ENCODE peak calls at places on chromosomes 13 and 19, in six cellular contexts. B, P, Q, D, U and J are unnamed samples.

GRCh38 chr13:21717817-21718216 is 46.9 kb downstream of the FGF9 start:
- DNase-seq in D (no peak), P (no peak), B (no peak), U (no peak), Q (no peak), J (no peak)

GRCh38 chr19:46919324-46919723 is 58.5 kb downstream of the ARHGAP35 start:
- DNase-seq in Q (no peak), U (no peak), P (no peak), D (no peak), B (no peak), J (no peak)

GRCh38 chr13:46345866-46346265 is 41.2 kb downstream of the RUBCNL start:
- DNase-seq in D (no peak), U (no peak), B (no peak), P (no peak), Q (no peak), J (no peak)

GRCh38 chr13:23514076-23514475 is 56.1 kb upstream of the TNFRSF19 start:
- DNase-seq in U (no peak), P (no peak), Q (no peak), D (no peak), B (no peak), J (no peak)

GRCh38 chr13:95553271-95553588 is 710 bp downstream of the CLDN10 start:
- DNase-seq in B (no peak), P (no peak), U (no peak), D (no peak), Q (no peak), J (no peak)

GRCh38 chr19:56633021-56633420 is 9.9 kb upstream of the SMIM17 start:
- DNase-seq in U (no peak), Q (no peak), P (no peak), D (no peak), B (no peak), J (no peak)

GRCh38 chr13:112767506-112768471 is 78.0 kb downstream of the ATP11A start:
- DNase-seq in B (no peak), U (no peak), D (peak), Q (no peak), P (peak), J (no peak)

GRCh38 chr13:99390601-99391000 is 83.4 kb upstream of the GPR183 start:
- DNase-seq in U (no peak), P (peak), Q (no peak), B (no peak), D (no peak), J (no peak)

GRCh38 chr19:18735752-18736151 is 52.3 kb downstream of the CRTC1 start:
- DNase-seq in B (no peak), D (no peak), P (no peak), U (no peak), Q (no peak), J (no peak)

GRCh38 chr13:34833562-34834182 is 108.4 kb upstream of the NBEA start:
- DNase-seq in P (no peak), Q (no peak), D (no peak), B (no peak), U (no peak), J (no peak)

GRCh38 chr13:43058836-43059235 is 35.5 kb downstream of the DNAJC15 start:
- DNase-seq in P (no peak), U (no peak), Q (no peak), B (no peak), D (no peak), J (no peak)

GRCh38 chr19:8208119-8208709 is 956 bp upstream of the CERS4 start:
- DNase-seq in D (no peak), B (no peak), U (no peak), Q (no peak), P (no peak), J (no peak)

GRCh38 chr13:40243047-40243446 is 423.4 kb downstream of the FOXO1 start:
- DNase-seq in P (no peak), Q (no peak), B (no peak), D (no peak), U (no peak), J (no peak)

GRCh38 chr13:112346173-112346898 is 29.8 kb upstream of the SPACA7 start:
- DNase-seq in B (no peak), D (no peak), Q (peak), P (no peak), U (no peak), J (no peak)

GRCh38 chr19:3233831-3234230 is 9.4 kb downstream of the CELF5 start:
- DNase-seq in P (no peak), Q (no peak), B (no peak), U (no peak), D (no peak), J (no peak)
- H3K4me3 ChIP-seq in P (no peak), Q (no peak), B (no peak), U (no peak), D (no peak), J (no peak)

DNA sequence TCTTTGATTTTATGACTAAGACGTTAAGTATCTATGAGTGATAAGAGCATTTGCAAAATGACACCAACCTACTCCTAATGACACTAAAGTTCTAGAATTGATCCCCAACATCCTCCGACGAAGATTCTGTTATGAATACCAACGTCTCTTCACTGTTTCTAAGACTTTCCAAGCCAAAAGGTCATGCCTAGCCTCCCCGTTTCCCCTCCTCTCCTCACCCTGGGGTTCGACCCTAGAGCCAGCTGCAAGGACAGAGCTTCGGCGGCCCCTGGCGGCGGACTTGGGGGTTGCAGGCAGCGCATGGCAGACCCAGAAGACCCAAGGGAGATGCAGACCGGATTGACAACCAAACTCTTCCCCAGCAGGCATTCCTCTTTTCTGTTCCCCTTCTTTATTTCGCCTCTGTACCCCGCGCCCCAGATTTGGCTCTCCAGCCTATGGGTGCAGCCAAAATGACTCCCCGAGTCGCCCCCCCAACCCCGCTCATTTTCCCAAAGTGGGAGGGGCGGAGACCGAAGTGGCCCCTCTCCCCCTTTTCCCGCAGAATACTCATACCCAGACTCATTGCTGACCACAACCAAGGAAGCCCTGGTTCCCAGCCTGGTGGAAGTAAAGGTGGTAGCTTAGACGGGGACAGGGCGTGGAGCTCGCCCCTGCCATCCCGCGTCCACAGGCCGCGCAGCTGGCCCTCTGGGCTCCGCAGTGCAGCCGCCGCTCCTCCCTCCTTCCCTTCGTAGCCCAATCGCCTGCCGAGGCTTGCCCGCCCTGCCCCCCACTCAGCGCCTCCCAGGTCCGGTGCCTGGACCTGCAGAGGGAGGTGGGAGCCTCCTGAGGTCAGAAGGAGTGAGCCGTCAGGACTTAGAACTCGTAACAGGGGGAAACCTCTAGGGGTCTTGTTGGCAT is 4.1 kb upstream of the EML2 start:
- DNase-seq in D (peak), Q (peak), U (no peak), P (peak), B (peak), J (no peak)
- H3K4me3 ChIP-seq in D (no peak), Q (no peak), U (peak), P (no peak), B (no peak), J (peak)

DNA sequence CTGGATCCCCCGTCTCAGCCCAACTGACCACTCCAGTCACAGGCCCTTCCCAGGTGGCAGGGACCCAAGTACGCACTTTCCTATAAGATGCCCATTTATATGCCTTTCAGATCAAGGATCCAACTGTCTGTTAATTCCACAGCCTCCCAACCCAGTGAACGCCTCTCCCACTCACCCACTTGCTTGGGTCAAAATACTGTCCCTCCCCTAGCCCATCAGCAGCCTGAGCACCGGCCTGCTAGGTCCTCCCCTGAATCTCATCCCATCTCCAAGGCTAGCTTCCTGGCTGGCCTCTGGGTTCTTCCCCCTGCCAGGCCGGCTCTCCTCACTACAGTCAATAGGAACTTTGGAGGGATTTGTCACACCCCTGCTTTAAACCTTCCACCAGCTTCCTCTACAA is 1.9 kb downstream of the UBE2S start:
- DNase-seq in B (no peak), D (no peak), P (no peak), U (no peak), Q (no peak), J (no peak)
- H3K4me3 ChIP-seq in B (no peak), D (no peak), P (no peak), U (no peak), Q (no peak), J (peak)

GRCh38 chr19:40802300-40803169 is 3.5 kb downstream of the EGLN2 start:
- DNase-seq in D (peak), Q (peak), U (no peak), B (no peak), P (peak), J (no peak)

GRCh38 chr19:40799558-40800338 is 757 bp downstream of the EGLN2 start:
- DNase-seq in D (no peak), P (peak), Q (no peak), U (no peak), B (no peak), J (no peak)

GRCh38 chr19:40801449-40802299 is 2.7 kb downstream of the EGLN2 start:
- DNase-seq in U (no peak), P (no peak), B (no peak), Q (no peak), D (no peak), J (no peak)

GRCh38 chr19:40800339-40800996 is 1.5 kb downstream of the EGLN2 start:
- DNase-seq in D (no peak), P (no peak), B (no peak), Q (no peak), U (no peak), J (no peak)

GRCh38 chr19:40800997-40801377 is 2.0 kb downstream of the EGLN2 start:
- DNase-seq in U (no peak), B (no peak), P (no peak), Q (no peak), D (no peak), J (no peak)
- H3K4me3 ChIP-seq in U (peak), B (peak), P (no peak), Q (peak), D (no peak), J (peak)

GRCh38 chr19:40282209-40282580 is 3.0 kb downstream of the AKT2 start:
- DNase-seq in Q (no peak), U (no peak), P (no peak), D (no peak), B (no peak), J (no peak)

GRCh38 chr19:40284501-40285352 is at the start of gene AKT2:
- DNase-seq in P (no peak), Q (peak), U (no peak), D (no peak), B (peak), J (no peak)

GRCh38 chr19:40282920-40283319 is 2.2 kb downstream of the AKT2 start:
- DNase-seq in B (no peak), Q (no peak), D (no peak), U (no peak), P (no peak), J (no peak)

GRCh38 chr19:40284251-40284500 is 969 bp downstream of the AKT2 start:
- DNase-seq in U (no peak), B (no peak), Q (no peak), P (no peak), D (no peak), J (no peak)

DNA sequence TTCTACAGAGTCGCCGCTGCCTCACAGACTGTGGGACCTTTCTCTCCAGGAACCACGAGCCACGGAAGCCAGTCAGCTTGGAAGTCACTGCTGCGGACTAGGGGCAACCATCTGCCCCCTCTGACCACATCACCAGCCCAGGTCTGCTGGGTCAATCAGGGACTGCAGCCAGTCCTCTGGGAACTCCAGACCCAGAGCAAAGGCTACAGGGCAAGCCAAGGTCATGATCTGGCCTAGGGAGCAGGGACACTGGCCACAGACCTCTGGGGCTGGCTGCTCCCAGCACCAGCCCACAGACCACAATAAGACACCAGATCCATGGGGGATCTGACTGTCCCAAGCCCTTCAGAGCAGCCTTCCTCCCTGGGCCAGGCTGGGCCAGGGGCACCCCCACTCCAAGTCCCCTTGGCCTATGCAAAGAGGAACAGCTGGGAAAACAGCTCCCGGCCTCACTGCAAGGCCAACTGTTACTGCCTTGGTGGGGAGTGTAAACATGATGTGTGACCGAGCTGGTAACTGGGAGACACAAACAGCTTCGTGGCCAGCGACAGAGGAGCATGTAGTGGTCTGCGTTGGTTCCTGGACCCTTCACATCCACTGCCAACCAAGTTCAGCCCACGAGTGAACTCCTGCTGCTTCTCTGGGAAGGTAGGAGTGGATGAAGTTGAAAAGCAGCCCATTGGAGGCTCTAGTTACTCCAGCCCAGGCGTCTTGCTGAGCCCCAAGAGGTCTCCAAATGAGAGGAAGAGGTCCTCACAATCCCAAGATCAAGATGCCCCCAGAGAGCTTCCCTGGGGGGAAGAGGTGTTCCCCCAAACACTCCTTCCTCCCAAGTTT is 1.5 kb downstream of the AKT2 start:
- DNase-seq in P (no peak), B (no peak), U (no peak), Q (no peak), D (no peak), J (no peak)
- H3K4me3 ChIP-seq in P (no peak), B (peak), U (peak), Q (peak), D (peak), J (peak)

GRCh38 chr19:4016486-4016885 is 8.9 kb downstream of the PIAS4 start:
- DNase-seq in Q (no peak), B (no peak), D (no peak), P (no peak), U (no peak), J (no peak)
- H3K4me3 ChIP-seq in Q (no peak), B (no peak), D (no peak), P (no peak), U (no peak), J (no peak)

GRCh38 chr13:29435125-29435911 is 160.2 kb downstream of the SLC7A1 start:
- DNase-seq in Q (no peak), P (no peak), B (no peak), U (no peak), D (no peak), J (peak)
- H3K4me3 ChIP-seq in Q (no peak), P (no peak), B (no peak), U (no peak), D (no peak), J (no peak)

DNA sequence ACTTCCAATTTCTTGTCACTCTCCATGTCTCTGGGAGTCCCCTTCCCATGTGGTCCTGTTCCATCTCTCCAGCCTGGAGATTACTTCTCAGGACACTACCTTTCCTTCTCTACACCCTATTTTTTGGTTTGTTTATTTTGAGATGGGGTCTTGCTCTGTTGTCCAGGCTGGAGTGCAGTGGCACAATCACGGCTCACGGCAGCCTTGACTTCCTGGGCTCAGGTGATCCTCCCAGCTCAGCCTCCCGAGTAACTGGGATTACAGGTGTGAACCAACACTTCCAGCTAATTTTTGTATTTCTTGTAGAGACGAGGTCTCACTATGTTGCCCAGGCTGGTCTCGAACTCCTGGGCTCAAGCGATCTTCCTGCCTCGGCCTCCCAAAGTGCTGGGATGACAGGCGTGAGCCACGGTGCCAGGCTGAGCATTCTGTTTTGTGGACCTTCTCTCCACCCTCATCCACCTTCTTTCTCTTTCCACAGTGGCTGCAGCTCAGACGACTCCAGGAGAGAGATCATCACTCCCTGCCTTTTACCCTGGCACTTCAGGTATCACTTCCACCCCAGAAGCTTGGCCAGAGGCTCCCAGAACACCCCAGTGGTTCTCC is 644 bp downstream of the HCST start:
- DNase-seq in B (no peak), D (no peak), Q (no peak), P (no peak), U (no peak), J (no peak)
- H3K4me3 ChIP-seq in B (peak), D (no peak), Q (peak), P (no peak), U (peak), J (peak)

DNA sequence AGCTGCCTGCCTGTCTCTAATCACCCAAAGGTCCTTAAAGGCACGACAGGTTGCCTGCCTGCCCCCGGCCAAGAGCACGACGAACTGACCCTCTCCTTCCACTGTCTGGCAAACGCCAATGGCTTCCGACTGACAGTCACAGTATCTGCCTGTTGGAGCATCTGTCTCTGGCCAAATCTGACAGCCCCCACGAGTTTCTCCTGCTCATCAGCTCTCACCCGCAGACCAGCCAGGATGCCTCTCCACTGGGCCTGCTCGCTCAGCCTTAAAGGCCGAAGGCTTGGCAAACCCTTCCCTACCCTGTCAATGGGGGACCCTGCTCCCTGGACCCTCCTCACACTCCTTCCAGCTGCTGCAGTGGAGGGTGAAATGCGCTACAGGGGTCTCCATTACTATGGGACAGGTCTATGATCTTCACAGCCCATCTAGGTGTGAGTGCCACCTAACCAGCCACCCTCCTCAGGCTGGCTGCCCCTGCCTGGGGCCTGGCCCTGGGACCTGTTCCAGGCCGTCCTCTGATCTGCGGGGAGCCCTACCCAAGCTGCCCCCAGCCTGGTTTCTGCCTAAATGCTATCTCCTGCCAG is 932 bp downstream of the FAM83E start:
- DNase-seq in D (no peak), B (no peak), U (no peak), P (no peak), Q (no peak), J (no peak)
- H3K4me3 ChIP-seq in D (peak), B (no peak), U (no peak), P (no peak), Q (no peak), J (no peak)